ENCODE peak calls at places on chromosomes 7 and 10, in seven cellular contexts. A is GM23248, D is IMR-90, G is H9, X is GM23338, S is HCT116, U is Karpas-422. J is an unnamed sample. For H3K4me1, the result is how much of the 10 kb centered on the place peaks cover.

GRCh38 chr7:4727914-4728705 is 46.0 kb downstream of the FOXK1 start:
- DNase-seq in A (no peak), S (no peak), U (no peak), D (no peak), X (no peak), G (no peak), J (no peak)

GRCh38 chr10:109914966-109915365 is 8.3 kb downstream of the XPNPEP1 start:
- DNase-seq in S (peak), X (no peak), A (peak), D (peak), U (peak), G (peak), J (no peak)

GRCh38 chr10:112261281-112261822 is 21.8 kb upstream of the TECTB start:
- DNase-seq in D (peak), X (no peak), U (no peak), G (no peak), A (peak), S (no peak), J (no peak)

GRCh38 chr7:159023746-159024145 is 120.9 kb downstream of the VIPR2 start:
- DNase-seq in A (no peak), S (no peak), U (no peak), G (peak), X (no peak), D (no peak), J (no peak)

GRCh38 chr7:31027161-31027965 is 24.7 kb upstream of the ADCYAP1R1 start:
- DNase-seq in U (no peak), S (no peak), D (no peak), A (peak), X (peak), G (peak), J (peak)

GRCh38 chr7:83964318-83964717 is 230.3 kb downstream of the SEMA3A start:
- DNase-seq in G (no peak), X (no peak), A (no peak), U (no peak), D (no peak), S (no peak), J (no peak)

GRCh38 chr7:64908358-64908757 is 5.3 kb downstream of the ZNF273 start:
- DNase-seq in D (no peak), G (no peak), X (no peak), S (no peak), U (no peak), A (no peak), J (no peak)

GRCh38 chr7:99365318-99366141 is 9.0 kb upstream of the ARPC1B start:
- DNase-seq in D (no peak), S (no peak), G (peak), A (peak), U (peak), X (peak), J (peak)

GRCh38 chr7:42945821-42946615 is 13.8 kb downstream of the MRPL32 start:
- DNase-seq in G (no peak), U (no peak), A (peak), S (no peak), D (no peak), X (no peak), J (no peak)
- H2AFZ ChIP-seq in G (no peak), U (no peak), A (peak), S (no peak), D (no peak), X (peak), J (peak)

GRCh38 chr10:50624154-50624865 is 554 bp upstream of the SGMS1 start:
- DNase-seq in G (peak), D (peak), S (peak), X (peak), A (peak), U (peak), J (peak)

GRCh38 chr10:50625663-50626062 is 1.9 kb upstream of the SGMS1 start:
- DNase-seq in U (peak), D (no peak), A (peak), G (no peak), X (peak), S (no peak), J (peak)

GRCh38 chr10:50623299-50624153 is at the start of gene SGMS1:
- DNase-seq in S (peak), U (peak), A (peak), D (peak), G (peak), X (peak), J (peak)

GRCh38 chr10:50622497-50623298 is 1.1 kb downstream of the SGMS1 start:
- DNase-seq in S (no peak), X (peak), G (no peak), D (peak), U (no peak), A (peak), J (peak)

GRCh38 chr10:50624866-50625491 is 1.2 kb upstream of the SGMS1 start:
- DNase-seq in A (peak), D (peak), U (peak), G (peak), X (peak), S (peak), J (peak)
- H3K4me1 ChIP-seq in A (under half), D (under half), U (under half), G (under half), X (half or more), S (under half), J (under half)

GRCh38 chr10:114852197-114852596 is 30.6 kb downstream of the FHIP2A start:
- DNase-seq in X (no peak), S (no peak), U (no peak), G (no peak), D (no peak), A (no peak), J (no peak)

GRCh38 chr10:114851336-114851735 is 29.8 kb downstream of the FHIP2A start:
- DNase-seq in U (no peak), G (no peak), S (no peak), X (no peak), A (no peak), D (no peak), J (no peak)

GRCh38 chr10:114845978-114846693 is 24.6 kb downstream of the FHIP2A start:
- DNase-seq in S (no peak), G (no peak), A (no peak), U (no peak), X (no peak), D (no peak), J (no peak)

GRCh38 chr10:114849674-114850073 is 28.1 kb downstream of the FHIP2A start:
- DNase-seq in X (no peak), U (no peak), S (no peak), G (no peak), D (no peak), A (no peak), J (no peak)

GRCh38 chr10:114850126-114850525 is 28.5 kb downstream of the FHIP2A start:
- DNase-seq in A (no peak), G (no peak), X (no peak), S (no peak), D (no peak), U (no peak), J (no peak)
- H2AFZ ChIP-seq in A (no peak), G (no peak), X (no peak), S (no peak), D (no peak), U (no peak), J (no peak)

GRCh38 chr7:50657341-50657873 is 92.2 kb upstream of the DDC start:
- DNase-seq in S (no peak), D (peak), X (no peak), G (no peak), A (peak), U (no peak), J (no peak)

GRCh38 chr7:50659329-50659965 is 94.2 kb upstream of the DDC start:
- DNase-seq in U (no peak), A (no peak), X (no peak), G (no peak), D (no peak), S (no peak), J (no peak)

GRCh38 chr7:50658696-50659095 is 93.5 kb upstream of the DDC start:
- DNase-seq in X (no peak), U (no peak), A (no peak), S (no peak), D (no peak), G (no peak), J (no peak)

GRCh38 chr7:50656141-50656895 is 91.1 kb upstream of the DDC start:
- DNase-seq in U (no peak), G (no peak), A (no peak), S (no peak), X (no peak), D (no peak), J (no peak)

DNA sequence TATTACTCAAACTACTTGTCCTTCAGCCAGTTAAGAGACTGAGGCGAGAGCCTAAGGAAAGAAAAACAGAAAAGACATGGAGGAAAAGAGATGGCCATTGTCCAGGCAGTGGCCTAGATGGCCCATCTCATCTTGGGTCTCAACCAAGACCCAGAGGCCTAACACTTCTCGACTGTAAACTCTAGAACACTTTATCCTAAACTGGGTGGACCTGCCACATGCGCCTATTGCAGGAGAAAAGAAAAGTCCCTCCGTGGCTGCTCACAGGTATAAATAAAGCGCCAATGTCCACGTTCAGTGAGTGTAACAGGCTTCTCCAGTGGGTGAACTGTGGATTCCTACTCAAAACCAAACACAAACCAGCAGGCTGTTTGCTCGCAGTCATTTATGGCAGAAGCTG is 92.7 kb upstream of the DDC start:
- DNase-seq in S (no peak), G (no peak), U (no peak), D (no peak), X (no peak), A (no peak), J (no peak)
- H3K4me1 ChIP-seq in S (under half), G (under half), U (under half), D (under half), X (under half), A (under half), J (under half)

GRCh38 chr10:31707578-31708411 is 220.8 kb downstream of the ARHGAP12 start:
- DNase-seq in G (peak), S (no peak), U (no peak), A (peak), X (no peak), D (peak), J (peak)

GRCh38 chr10:31709028-31709427 is 219.6 kb downstream of the ARHGAP12 start:
- DNase-seq in U (no peak), S (no peak), A (peak), D (no peak), G (no peak), X (no peak), J (no peak)

GRCh38 chr10:31709501-31709900 is 219.1 kb downstream of the ARHGAP12 start:
- DNase-seq in G (no peak), D (no peak), A (no peak), X (no peak), S (no peak), U (no peak), J (no peak)

GRCh38 chr10:31706921-31707571 is 221.6 kb downstream of the ARHGAP12 start:
- DNase-seq in G (no peak), D (no peak), A (peak), U (no peak), X (no peak), S (no peak), J (peak)

GRCh38 chr10:31708513-31708912 is 220.1 kb downstream of the ARHGAP12 start:
- DNase-seq in G (no peak), S (no peak), D (no peak), A (peak), U (no peak), X (no peak), J (peak)
- H2AFZ ChIP-seq in G (no peak), S (no peak), D (peak), A (peak), U (no peak), X (peak), J (no peak)

J was measured in neural progenitor cell.